ENCODE peak calls at places on chromosome 13, in four cellular contexts. I is EH, K is body of pancreas, F is amygdala. S is an unnamed sample.

GRCh38 chr13:80010286-80010831 is 330.6 kb downstream of the SPRY2 start:
- DNase-seq in K (peak), I (no peak), F (no peak), S (no peak)

GRCh38 chr13:88031980-88032562 is 360.9 kb downstream of the SLITRK5 start:
- DNase-seq in K (no peak), I (no peak), F (no peak), S (no peak)

GRCh38 chr13:47126432-47126831 is 229.6 kb upstream of the HTR2A start:
- DNase-seq in K (peak), F (no peak), I (peak), S (no peak)

GRCh38 chr13:75161804-75162203 is 320.2 kb downstream of the TBC1D4 start:
- DNase-seq in I (no peak), F (no peak), K (no peak), S (no peak)

GRCh38 chr13:52001120-52001731 is 10.0 kb downstream of the ATP7B start:
- DNase-seq in F (no peak), K (no peak), I (peak), S (no peak)

GRCh38 chr13:106471957-106472543 is 63.4 kb downstream of the EFNB2 start:
- DNase-seq in K (no peak), I (peak), F (no peak), S (peak)

GRCh38 chr13:31175847-31176536 is 14.3 kb upstream of the HSPH1 start:
- DNase-seq in F (no peak), I (no peak), K (no peak), S (no peak)

GRCh38 chr13:80177327-80177726 is 163.6 kb downstream of the SPRY2 start:
- DNase-seq in F (no peak), I (no peak), K (no peak), S (no peak)

GRCh38 chr13:107203146-107203847 is 635.4 kb upstream of the ARGLU1 start:
- DNase-seq in K (peak), I (no peak), F (no peak), S (no peak)

GRCh38 chr13:28138012-28138755 is at the start of gene PAN3:
- DNase-seq in F (peak), K (peak), I (peak), S (peak)

GRCh38 chr13:85597790-85598500 is 201.3 kb downstream of the SLITRK6 start:
- DNase-seq in F (no peak), I (no peak), K (no peak), S (no peak)

GRCh38 chr13:111947026-111947810 is 119.7 kb upstream of the SOX1 start:
- DNase-seq in F (no peak), I (no peak), K (no peak), S (no peak)

GRCh38 chr13:46622918-46623256 is 69.9 kb downstream of the LRCH1 start:
- DNase-seq in I (peak), K (peak), F (no peak), S (peak)

GRCh38 chr13:32538234-32538620 is 368 bp downstream of the N4BP2L2 start:
- DNase-seq in K (no peak), I (peak), F (no peak), S (no peak)